ENCODE peak calls at places on chromosomes 3 and 15, in seven cellular contexts. P is cardiac muscle cell, I is neural progenitor cell, X is gastrocnemius medialis, A is left lung, D is DND-41, M is body of pancreas. K is an unnamed sample.

GRCh38 chr3:81393251-81393650 is 368.2 kb downstream of the GBE1 start:
- DNase-seq in P (no peak), I (no peak), X (no peak), A (no peak), D (no peak), M (no peak), K (no peak)

GRCh38 chr3:171005648-171006047 is 20.9 kb downstream of the SLC2A2 start:
- DNase-seq in P (no peak), I (no peak), X (no peak), A (no peak), D (no peak), M (no peak), K (no peak)

GRCh38 chr3:151660890-151661289 is 72.8 kb upstream of the AADACL2 start:
- DNase-seq in P (no peak), I (no peak), X (no peak), A (no peak), D (no peak), M (no peak), K (no peak)

GRCh38 chr15:97909291-97909891 is 51.1 kb upstream of the ARRDC4 start:
- DNase-seq in P (peak), I (peak), X (peak), A (peak), D (peak), M (peak), K (peak)

GRCh38 chr15:62896380-62896866 is 146.1 kb upstream of the TPM1 start:
- DNase-seq in P (no peak), I (no peak), X (no peak), A (no peak), D (no peak), M (no peak), K (no peak)

GRCh38 chr3:139062915-139063314 is 18.2 kb upstream of the PRR23C start:
- DNase-seq in P (no peak), I (no peak), X (no peak), A (no peak), D (no peak), M (no peak), K (no peak)

GRCh38 chr3:57112206-57112605 is 51.7 kb downstream of the SPATA12 start:
- DNase-seq in P (peak), I (peak), X (no peak), A (no peak), D (peak), M (no peak), K (no peak)

GRCh38 chr15:42078903-42079302 is 15.5 kb downstream of the PLA2G4D start:
- DNase-seq in P (no peak), I (no peak), X (no peak), A (no peak), D (no peak), M (no peak), K (no peak)

GRCh38 chr15:94266000-94266399 is 34.6 kb downstream of the MCTP2 start:
- DNase-seq in P (no peak), I (no peak), X (no peak), A (no peak), D (no peak), M (no peak), K (no peak)

GRCh38 chr15:96359772-96360498 is 29.4 kb downstream of the NR2F2 start:
- DNase-seq in P (peak), I (peak), X (no peak), A (no peak), D (no peak), M (no peak), K (no peak)

GRCh38 chr3:176032043-176032442 is 1165.2 kb downstream of the TBL1XR1 start:
- DNase-seq in P (no peak), I (no peak), X (no peak), A (no peak), D (no peak), M (no peak), K (no peak)

GRCh38 chr15:96789999-96790398 is 459.5 kb downstream of the NR2F2 start:
- DNase-seq in P (no peak), I (no peak), X (no peak), A (no peak), D (no peak), M (no peak), K (no peak)

GRCh38 chr15:53193149-53193548 is 403.0 kb upstream of the ONECUT1 start:
- DNase-seq in P (peak), I (peak), X (no peak), A (no peak), D (peak), M (no peak), K (no peak)

GRCh38 chr3:62557983-62558382 is 184.6 kb upstream of the FEZF2 start:
- DNase-seq in P (no peak), I (no peak), X (no peak), A (no peak), D (no peak), M (no peak), K (no peak)

GRCh38 chr3:194296448-194296831 is 54.7 kb downstream of the CPN2 start:
- DNase-seq in P (peak), I (peak), X (no peak), A (no peak), D (no peak), M (peak), K (no peak)

GRCh38 chr3:29324180-29324651 is 43.3 kb downstream of the RBMS3 start:
- DNase-seq in P (no peak), I (no peak), X (peak), A (peak), D (no peak), M (peak), K (no peak)

GRCh38 chr15:95931619-95932018 is 398.9 kb upstream of the NR2F2 start:
- DNase-seq in P (no peak), I (no peak), X (no peak), A (no peak), D (no peak), M (no peak), K (no peak)

GRCh38 chr15:59904450-59904979 is 99.6 kb upstream of the FOXB1 start:
- DNase-seq in P (peak), I (no peak), X (no peak), A (no peak), D (no peak), M (no peak), K (no peak)

GRCh38 chr3:63561879-63562278 is 90.6 kb upstream of the SNTN start:
- DNase-seq in P (no peak), I (no peak), X (no peak), A (no peak), D (no peak), M (no peak), K (no peak)

DNA sequence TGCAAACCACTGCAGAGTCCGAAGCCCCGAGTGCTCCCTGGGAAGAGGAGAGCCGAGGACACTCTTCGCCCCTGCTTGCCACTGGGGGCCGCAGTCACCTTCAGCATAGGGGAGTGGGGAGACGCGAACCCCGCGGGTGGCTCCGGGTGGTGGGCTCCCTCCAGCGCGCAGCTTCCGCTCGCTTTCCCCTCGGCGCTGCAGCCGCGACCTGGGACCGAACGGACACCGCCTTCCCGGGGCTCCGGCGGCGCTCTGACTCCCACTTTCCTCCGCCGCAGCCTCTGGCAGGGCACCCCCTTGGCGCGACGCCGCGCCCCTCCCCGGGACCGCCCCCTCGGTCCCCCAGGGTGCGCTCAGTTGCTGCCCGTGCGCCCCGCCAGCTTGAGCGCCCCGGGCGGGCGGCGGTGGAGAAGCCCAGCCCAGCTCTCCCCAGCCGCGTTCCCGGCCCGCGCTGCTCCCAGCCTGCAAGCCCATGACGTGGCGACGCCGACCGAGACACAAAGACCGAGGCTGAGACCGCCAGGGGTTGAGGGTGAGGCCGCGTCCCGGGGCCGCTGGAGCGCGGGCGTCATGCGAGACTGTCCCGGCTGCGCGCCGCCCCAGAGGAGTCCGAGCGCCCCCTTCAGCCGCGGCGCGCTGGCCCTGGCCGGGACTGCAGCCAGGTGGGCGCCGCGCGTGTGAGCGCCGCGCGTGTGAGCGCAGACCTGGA is at the start of gene MINAR1:
- DNase-seq in P (peak), I (peak), X (no peak), A (no peak), D (no peak), M (peak), K (no peak)
- H3K4me3 ChIP-seq in P (peak), I (peak), X (peak), A (peak), D (no peak), M (peak), K (peak)

DNA sequence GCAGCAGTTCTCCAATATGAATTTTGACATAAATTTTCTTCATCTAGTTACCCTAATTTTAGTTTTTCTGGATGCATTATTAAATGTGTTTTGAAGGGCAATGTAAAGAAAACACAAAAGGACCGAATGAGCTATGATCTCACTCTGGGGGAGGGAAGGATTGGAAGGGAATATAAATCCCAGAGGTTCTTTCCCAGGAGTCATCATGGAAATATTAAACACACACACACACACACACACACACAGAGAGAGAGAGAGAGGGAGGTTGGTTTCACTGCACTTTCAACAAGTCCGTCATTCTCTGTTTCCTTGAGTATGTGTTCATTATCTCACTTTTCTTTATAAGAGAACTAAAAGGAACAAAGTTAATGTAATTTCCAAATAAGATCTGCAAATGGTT is 70.7 kb upstream of the DCBLD2 start:
- DNase-seq in P (no peak), I (no peak), X (no peak), A (no peak), D (no peak), M (no peak), K (peak)
- TF ChIP-seq CTCF in P (no peak), I (no peak), X (no peak), A (no peak), D (no peak), M (no peak), K (no peak)

DNA sequence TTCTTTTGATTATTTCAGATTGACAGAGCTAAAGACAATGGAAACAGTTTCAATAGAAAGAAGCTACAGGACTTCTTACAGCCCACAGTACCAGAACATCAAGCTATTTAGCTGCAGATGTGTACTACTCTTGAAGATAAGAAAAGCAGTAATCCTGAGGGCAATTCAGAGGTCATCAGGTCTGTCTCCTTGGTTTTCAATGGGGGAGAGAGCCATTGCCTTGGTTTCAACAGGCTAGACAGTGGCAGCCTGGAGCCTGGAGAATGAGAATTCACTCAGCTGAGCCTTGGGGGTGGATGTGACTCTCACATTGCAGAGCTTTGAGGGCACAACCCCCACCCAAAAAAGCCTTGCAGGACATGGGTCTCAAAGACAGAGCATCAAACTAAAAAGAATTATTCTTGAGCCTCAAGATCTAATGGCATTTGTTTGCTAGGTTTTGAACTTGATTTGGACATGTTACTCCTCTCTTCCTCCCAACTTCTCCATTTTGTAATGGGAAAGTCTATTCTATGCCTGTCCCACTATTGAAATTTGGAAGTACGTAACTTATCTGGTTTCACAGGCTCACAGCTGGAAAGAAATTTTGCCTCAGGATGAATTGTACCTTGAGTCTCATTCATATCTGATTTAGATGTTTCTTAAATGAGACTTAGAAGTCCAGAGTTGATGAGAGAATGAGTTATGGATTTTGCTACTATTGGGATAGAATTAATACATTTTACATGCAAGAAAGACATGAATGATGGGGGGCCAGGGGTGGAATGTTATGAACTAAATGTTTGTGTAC is 36.9 kb downstream of the PLSCR1 start:
- DNase-seq in P (no peak), I (peak), X (no peak), A (no peak), D (no peak), M (no peak), K (no peak)
- H3K4me3 ChIP-seq in P (no peak), I (no peak), X (no peak), A (no peak), D (no peak), M (no peak), K (no peak)

GRCh38 chr15:48986240-48986639 is 22.5 kb upstream of the SHC4 start:
- DNase-seq in P (no peak), I (no peak), X (no peak), A (no peak), D (no peak), M (no peak), K (no peak)

GRCh38 chr15:48992545-48992944 is 28.8 kb upstream of the SHC4 start:
- DNase-seq in P (no peak), I (no peak), X (no peak), A (no peak), D (no peak), M (no peak), K (no peak)

GRCh38 chr15:48992096-48992495 is 28.4 kb upstream of the SHC4 start:
- DNase-seq in P (no peak), I (no peak), X (no peak), A (no peak), D (no peak), M (no peak), K (no peak)

GRCh38 chr15:48987142-48987541 is 23.4 kb upstream of the SHC4 start:
- DNase-seq in P (no peak), I (no peak), X (no peak), A (no peak), D (no peak), M (no peak), K (no peak)

DNA sequence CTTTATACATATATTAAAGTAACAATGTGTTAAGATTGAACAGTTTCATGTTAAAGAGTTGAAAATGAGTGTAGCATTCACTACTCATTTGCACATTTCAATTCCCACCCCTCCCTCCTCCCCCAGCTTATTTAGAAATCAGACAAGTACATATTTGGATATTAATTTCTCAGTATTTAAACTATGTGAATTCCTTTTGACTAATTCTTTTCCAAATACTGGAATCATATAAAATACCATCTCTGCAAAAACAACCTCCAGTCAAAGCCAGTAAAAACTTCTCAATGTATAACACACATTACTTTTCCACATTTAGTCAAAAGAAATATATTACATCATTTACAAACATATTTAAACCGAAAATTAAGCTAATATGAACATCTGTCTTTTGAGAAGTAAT is 25.5 kb upstream of the SHC4 start:
- DNase-seq in P (no peak), I (no peak), X (no peak), A (no peak), D (no peak), M (no peak), K (no peak)
- TF ChIP-seq CTCF in P (no peak), I (no peak), X (no peak), A (no peak), D (no peak), M (no peak), K (no peak)

DNA sequence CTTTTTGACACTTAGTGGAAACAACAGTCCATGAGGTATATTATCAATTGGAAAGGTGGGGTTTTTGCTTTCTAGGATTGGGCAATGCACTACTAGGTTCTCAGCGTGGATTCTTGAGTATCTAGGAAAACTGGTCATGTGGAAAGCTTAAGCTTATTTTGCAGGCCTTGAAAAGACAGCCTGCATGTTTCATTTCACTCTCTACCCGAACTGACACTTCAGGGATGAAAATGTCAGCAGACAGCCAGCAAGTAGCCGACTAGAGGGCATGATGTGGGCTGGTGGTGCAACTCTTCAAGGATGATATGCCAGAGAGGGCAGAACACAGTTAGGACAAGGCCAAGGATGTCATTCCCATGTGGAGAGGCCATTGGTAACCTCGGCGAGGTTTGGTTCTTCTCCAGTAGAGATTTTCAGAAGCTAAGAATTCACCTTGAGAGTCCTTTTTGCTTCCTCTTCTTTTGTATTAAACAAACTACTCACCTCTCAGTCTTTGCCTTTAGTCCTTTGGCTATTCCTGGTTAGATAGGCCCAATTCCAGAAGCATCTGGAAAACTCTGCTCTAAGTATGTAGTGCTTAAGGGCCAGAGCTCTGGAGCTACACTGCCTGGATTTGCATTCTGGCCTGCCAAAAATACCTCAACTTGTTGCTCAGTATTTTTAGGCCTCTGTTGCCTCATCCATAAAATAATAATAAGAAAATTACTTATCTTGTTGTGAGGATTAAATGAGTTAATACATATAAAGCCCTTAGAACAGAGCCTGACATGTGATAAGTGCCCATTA is 17.9 kb downstream of the LPP start:
- DNase-seq in P (no peak), I (no peak), X (no peak), A (no peak), D (no peak), M (no peak), K (no peak)
- H3K4me3 ChIP-seq in P (no peak), I (no peak), X (no peak), A (no peak), D (no peak), M (no peak), K (no peak)

GRCh38 chr3:180684807-180685206 is 5.5 kb upstream of the CCDC39 start:
- DNase-seq in P (no peak), I (peak), X (no peak), A (no peak), D (no peak), M (no peak), K (no peak)

GRCh38 chr3:180693656-180694055 is 14.4 kb upstream of the CCDC39 start:
- DNase-seq in P (no peak), I (no peak), X (no peak), A (no peak), D (no peak), M (no peak), K (no peak)

DNA sequence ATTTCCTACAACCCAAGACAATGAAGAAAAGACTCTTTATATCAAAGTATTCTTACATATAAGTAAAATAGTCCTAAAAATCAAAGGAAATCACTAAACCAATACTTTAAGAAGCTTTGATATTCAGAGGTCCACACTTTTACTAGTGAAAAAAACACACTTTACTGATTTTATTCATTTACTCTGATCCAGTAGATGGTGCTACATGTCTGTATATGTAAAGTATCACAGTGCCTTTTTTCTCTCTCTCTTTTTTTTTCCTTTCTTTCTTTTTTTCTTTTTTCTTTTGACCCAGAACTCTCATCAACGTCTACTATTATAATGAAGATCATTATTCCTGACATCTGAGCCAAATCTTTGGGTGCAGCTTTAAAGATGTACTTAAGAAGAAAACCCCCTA is 10.8 kb upstream of the CCDC39 start:
- DNase-seq in P (no peak), I (no peak), X (no peak), A (no peak), D (no peak), M (no peak), K (no peak)
- TF ChIP-seq CTCF in P (no peak), I (peak), X (no peak), A (no peak), D (peak), M (no peak), K (no peak)

GRCh38 chr15:70475439-70475781 is 287.9 kb downstream of the UACA start:
- DNase-seq in P (no peak), I (no peak), X (no peak), A (no peak), D (no peak), M (no peak), K (no peak)
- H3K4me3 ChIP-seq in P (no peak), I (no peak), X (peak), A (no peak), D (no peak), M (no peak), K (no peak)

GRCh38 chr3:119524931-119525662 is 26.8 kb downstream of the TIMMDC1 start:
- DNase-seq in P (peak), I (no peak), X (no peak), A (no peak), D (no peak), M (no peak), K (no peak)
- TF ChIP-seq CTCF in P (peak), I (peak), X (peak), A (no peak), D (no peak), M (peak), K (no peak)

DNA sequence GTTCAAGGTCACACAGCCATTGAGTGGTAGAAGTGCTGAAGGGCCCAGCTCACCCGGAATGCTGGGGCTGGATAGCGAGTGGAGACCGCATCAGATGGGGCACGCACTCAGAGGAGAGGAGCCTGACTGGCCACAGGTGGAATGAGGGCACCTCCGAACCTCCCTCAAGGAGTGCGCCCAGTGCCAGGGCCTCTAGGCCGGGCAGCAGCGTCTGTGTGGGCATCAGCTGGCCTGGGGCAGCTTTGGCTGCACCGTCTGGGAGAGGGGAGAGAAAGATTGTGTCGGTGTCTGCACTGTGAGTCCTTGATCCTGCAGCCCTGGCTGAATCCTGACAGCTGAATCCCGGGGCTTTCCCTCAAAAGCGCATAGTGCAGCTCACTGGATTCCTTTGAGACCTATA is 677 bp downstream of the ANKDD1A start:
- DNase-seq in P (no peak), I (peak), X (no peak), A (no peak), D (no peak), M (no peak), K (no peak)
- H3K4me3 ChIP-seq in P (peak), I (peak), X (peak), A (no peak), D (peak), M (peak), K (peak)